ENCODE peak calls at places on chromosomes 13 and 19, in six cellular contexts. One of them, this sample, is unnamed.

GRCh38 chr13:23570931-23571330 is 719 bp downstream of the TNFRSF19 start:
- DNase-seq in MCF 10A: no peak
- DNase-seq in cardiac fibroblast: no peak
- DNase-seq in NCI-H1092: no peak
- DNase-seq in activated CD4-positive, alpha-beta T cell treated with anti-CD3 and anti-CD28 coated beads, Interleukin-2, amount 10 ng/mL, durations not matched to agents 7 days and 5 days: no peak
- DNase-seq in breast epithelium: no peak
- DNase-seq in this sample: no peak

GRCh38 chr13:106151056-106151699 is 384.3 kb downstream of the EFNB2 start:
- DNase-seq in breast epithelium: peak
- DNase-seq in cardiac fibroblast: peak
- DNase-seq in NCI-H1092: no peak
- DNase-seq in MCF 10A: peak
- DNase-seq in activated CD4-positive, alpha-beta T cell treated with anti-CD3 and anti-CD28 coated beads, Interleukin-2, amount 10 ng/mL, durations not matched to agents 7 days and 5 days: no peak
- DNase-seq in this sample: no peak

GRCh38 chr13:99124046-99124400 is 76.6 kb upstream of the UBAC2 start:
- DNase-seq in NCI-H1092: no peak
- DNase-seq in activated CD4-positive, alpha-beta T cell treated with anti-CD3 and anti-CD28 coated beads, Interleukin-2, amount 10 ng/mL, durations not matched to agents 7 days and 5 days: no peak
- DNase-seq in breast epithelium: no peak
- DNase-seq in cardiac fibroblast: no peak
- DNase-seq in MCF 10A: no peak
- DNase-seq in this sample: no peak

GRCh38 chr13:28754698-28755545 is 36.2 kb upstream of the SLC46A3 start:
- DNase-seq in activated CD4-positive, alpha-beta T cell treated with anti-CD3 and anti-CD28 coated beads, Interleukin-2, amount 10 ng/mL, durations not matched to agents 7 days and 5 days: peak
- DNase-seq in NCI-H1092: no peak
- DNase-seq in MCF 10A: peak
- DNase-seq in breast epithelium: no peak
- DNase-seq in cardiac fibroblast: peak
- DNase-seq in this sample: peak

GRCh38 chr13:63409791-63410351 is 1994.2 kb upstream of the PCDH20 start:
- DNase-seq in NCI-H1092: no peak
- DNase-seq in MCF 10A: peak
- DNase-seq in breast epithelium: no peak
- DNase-seq in cardiac fibroblast: no peak
- DNase-seq in activated CD4-positive, alpha-beta T cell treated with anti-CD3 and anti-CD28 coated beads, Interleukin-2, amount 10 ng/mL, durations not matched to agents 7 days and 5 days: no peak
- DNase-seq in this sample: no peak

GRCh38 chr13:21674271-21675009 is 3.6 kb downstream of the FGF9 start:
- DNase-seq in cardiac fibroblast: no peak
- DNase-seq in breast epithelium: no peak
- DNase-seq in activated CD4-positive, alpha-beta T cell treated with anti-CD3 and anti-CD28 coated beads, Interleukin-2, amount 10 ng/mL, durations not matched to agents 7 days and 5 days: no peak
- DNase-seq in NCI-H1092: peak
- DNase-seq in MCF 10A: peak
- DNase-seq in this sample: no peak

GRCh38 chr19:2478756-2479555 is 3.0 kb downstream of the GADD45B start:
- DNase-seq in breast epithelium: peak
- DNase-seq in NCI-H1092: no peak
- DNase-seq in MCF 10A: peak
- DNase-seq in activated CD4-positive, alpha-beta T cell treated with anti-CD3 and anti-CD28 coated beads, Interleukin-2, amount 10 ng/mL, durations not matched to agents 7 days and 5 days: peak
- DNase-seq in cardiac fibroblast: peak
- DNase-seq in this sample: peak

GRCh38 chr19:41321600-41322270 is 11.8 kb downstream of the CCDC97 start:
- DNase-seq in breast epithelium: no peak
- DNase-seq in MCF 10A: peak
- DNase-seq in cardiac fibroblast: peak
- DNase-seq in NCI-H1092: no peak
- DNase-seq in activated CD4-positive, alpha-beta T cell treated with anti-CD3 and anti-CD28 coated beads, Interleukin-2, amount 10 ng/mL, durations not matched to agents 7 days and 5 days: no peak
- DNase-seq in this sample: peak

GRCh38 chr19:55585658-55586339 is 5.2 kb upstream of the ZNF579 start:
- DNase-seq in cardiac fibroblast: peak
- DNase-seq in activated CD4-positive, alpha-beta T cell treated with anti-CD3 and anti-CD28 coated beads, Interleukin-2, amount 10 ng/mL, durations not matched to agents 7 days and 5 days: no peak
- DNase-seq in MCF 10A: no peak
- DNase-seq in breast epithelium: peak
- DNase-seq in NCI-H1092: peak
- DNase-seq in this sample: peak

GRCh38 chr19:2841858-2842574 is 741 bp downstream of the ZNF555 start:
- DNase-seq in cardiac fibroblast: no peak
- DNase-seq in NCI-H1092: no peak
- DNase-seq in breast epithelium: no peak
- DNase-seq in MCF 10A: no peak
- DNase-seq in activated CD4-positive, alpha-beta T cell treated with anti-CD3 and anti-CD28 coated beads, Interleukin-2, amount 10 ng/mL, durations not matched to agents 7 days and 5 days: no peak
- DNase-seq in this sample: no peak

GRCh38 chr19:28737021-28737525 is 475.9 kb downstream of the UQCRFS1 start:
- DNase-seq in breast epithelium: no peak
- DNase-seq in cardiac fibroblast: peak
- DNase-seq in MCF 10A: no peak
- DNase-seq in NCI-H1092: peak
- DNase-seq in activated CD4-positive, alpha-beta T cell treated with anti-CD3 and anti-CD28 coated beads, Interleukin-2, amount 10 ng/mL, durations not matched to agents 7 days and 5 days: peak
- DNase-seq in this sample: no peak

GRCh38 chr13:109182777-109183465 is 553.5 kb downstream of the MYO16 start:
- DNase-seq in activated CD4-positive, alpha-beta T cell treated with anti-CD3 and anti-CD28 coated beads, Interleukin-2, amount 10 ng/mL, durations not matched to agents 7 days and 5 days: no peak
- DNase-seq in breast epithelium: peak
- DNase-seq in NCI-H1092: no peak
- DNase-seq in cardiac fibroblast: no peak
- DNase-seq in MCF 10A: no peak
- DNase-seq in this sample: no peak

GRCh38 chr13:114019367-114019766 is 45.5 kb upstream of the C13orf46 start:
- DNase-seq in activated CD4-positive, alpha-beta T cell treated with anti-CD3 and anti-CD28 coated beads, Interleukin-2, amount 10 ng/mL, durations not matched to agents 7 days and 5 days: peak
- DNase-seq in NCI-H1092: no peak
- DNase-seq in MCF 10A: no peak
- DNase-seq in breast epithelium: no peak
- DNase-seq in cardiac fibroblast: no peak
- DNase-seq in this sample: no peak

GRCh38 chr13:108807841-108808240 is 178.4 kb downstream of the MYO16 start:
- DNase-seq in activated CD4-positive, alpha-beta T cell treated with anti-CD3 and anti-CD28 coated beads, Interleukin-2, amount 10 ng/mL, durations not matched to agents 7 days and 5 days: no peak
- DNase-seq in NCI-H1092: no peak
- DNase-seq in cardiac fibroblast: no peak
- DNase-seq in MCF 10A: no peak
- DNase-seq in breast epithelium: no peak
- DNase-seq in this sample: no peak

GRCh38 chr19:42553292-42554045 is 25.2 kb upstream of the CEACAM1 start:
- DNase-seq in NCI-H1092: no peak
- DNase-seq in MCF 10A: peak
- DNase-seq in activated CD4-positive, alpha-beta T cell treated with anti-CD3 and anti-CD28 coated beads, Interleukin-2, amount 10 ng/mL, durations not matched to agents 7 days and 5 days: no peak
- DNase-seq in breast epithelium: no peak
- DNase-seq in cardiac fibroblast: peak
- DNase-seq in this sample: peak

GRCh38 chr13:36543671-36544070 is 111.4 kb downstream of the CCNA1 start:
- DNase-seq in MCF 10A: no peak
- DNase-seq in breast epithelium: no peak
- DNase-seq in NCI-H1092: peak
- DNase-seq in cardiac fibroblast: no peak
- DNase-seq in activated CD4-positive, alpha-beta T cell treated with anti-CD3 and anti-CD28 coated beads, Interleukin-2, amount 10 ng/mL, durations not matched to agents 7 days and 5 days: no peak
- DNase-seq in this sample: no peak

GRCh38 chr19:42242071-42242511 is 311 bp downstream of the GSK3A start:
- DNase-seq in activated CD4-positive, alpha-beta T cell treated with anti-CD3 and anti-CD28 coated beads, Interleukin-2, amount 10 ng/mL, durations not matched to agents 7 days and 5 days: peak
- DNase-seq in cardiac fibroblast: no peak
- DNase-seq in NCI-H1092: no peak
- DNase-seq in breast epithelium: no peak
- DNase-seq in MCF 10A: no peak
- DNase-seq in this sample: no peak

GRCh38 chr19:31378404-31378803 is 29.2 kb upstream of the TSHZ3 start:
- DNase-seq in cardiac fibroblast: peak
- DNase-seq in NCI-H1092: no peak
- DNase-seq in breast epithelium: no peak
- DNase-seq in activated CD4-positive, alpha-beta T cell treated with anti-CD3 and anti-CD28 coated beads, Interleukin-2, amount 10 ng/mL, durations not matched to agents 7 days and 5 days: no peak
- DNase-seq in MCF 10A: peak
- DNase-seq in this sample: no peak

GRCh38 chr19:4157164-4157563 is 3.7 kb downstream of the CREB3L3 start:
- DNase-seq in cardiac fibroblast: no peak
- DNase-seq in MCF 10A: no peak
- DNase-seq in NCI-H1092: no peak
- DNase-seq in activated CD4-positive, alpha-beta T cell treated with anti-CD3 and anti-CD28 coated beads, Interleukin-2, amount 10 ng/mL, durations not matched to agents 7 days and 5 days: no peak
- DNase-seq in breast epithelium: no peak
- DNase-seq in this sample: no peak

GRCh38 chr19:4694211-4694987 is 24.3 kb upstream of the MYDGF start:
- DNase-seq in activated CD4-positive, alpha-beta T cell treated with anti-CD3 and anti-CD28 coated beads, Interleukin-2, amount 10 ng/mL, durations not matched to agents 7 days and 5 days: no peak
- DNase-seq in MCF 10A: peak
- DNase-seq in cardiac fibroblast: peak
- DNase-seq in NCI-H1092: no peak
- DNase-seq in breast epithelium: peak
- DNase-seq in this sample: no peak

GRCh38 chr19:15159251-15159650 is 41.5 kb downstream of the NOTCH3 start:
- DNase-seq in MCF 10A: no peak
- DNase-seq in NCI-H1092: no peak
- DNase-seq in breast epithelium: no peak
- DNase-seq in cardiac fibroblast: peak
- DNase-seq in activated CD4-positive, alpha-beta T cell treated with anti-CD3 and anti-CD28 coated beads, Interleukin-2, amount 10 ng/mL, durations not matched to agents 7 days and 5 days: no peak
- DNase-seq in this sample: no peak

GRCh38 chr19:1265611-1266115 is 3.5 kb upstream of the CIRBP start:
- DNase-seq in breast epithelium: no peak
- DNase-seq in NCI-H1092: no peak
- DNase-seq in MCF 10A: no peak
- DNase-seq in activated CD4-positive, alpha-beta T cell treated with anti-CD3 and anti-CD28 coated beads, Interleukin-2, amount 10 ng/mL, durations not matched to agents 7 days and 5 days: peak
- DNase-seq in cardiac fibroblast: peak
- DNase-seq in this sample: peak

This sample was measured in upper lobe of left lung.